ENCODE peak calls at places on chromosome 21, in seven cellular contexts. B is H1, D is K562, Z is SK-N-SH, X is HCT116, P is HepG2, S is GM12878. A is an unnamed sample. For H3K4me1 and H3K9me3, the result is how much of the 10 kb centered on the place peaks cover.

GRCh38 chr21:16713331-16714114 is 799.3 kb upstream of the CXADR start:
- DNase-seq in B (no peak), P (no peak), D (no peak), Z (no peak), X (no peak), S (no peak), A (no peak)

GRCh38 chr21:17746920-17747319 is 72.2 kb downstream of the C21orf91 start:
- DNase-seq in Z (no peak), B (no peak), D (no peak), X (no peak), P (no peak), S (no peak), A (no peak)

GRCh38 chr21:36854391-36854790 is 112.1 kb downstream of the HLCS start:
- DNase-seq in X (no peak), B (peak), P (peak), S (no peak), Z (peak), D (peak), A (peak)

GRCh38 chr21:15849161-15849560 is 119.4 kb downstream of the USP25 start:
- DNase-seq in B (no peak), Z (no peak), P (no peak), X (no peak), D (no peak), S (no peak), A (no peak)

GRCh38 chr21:38343691-38344090 is 86.9 kb downstream of the KCNJ15 start:
- DNase-seq in X (no peak), B (no peak), D (no peak), P (no peak), Z (no peak), S (no peak), A (no peak)

GRCh38 chr21:37257526-37257966 is 9.6 kb downstream of the VPS26C start:
- DNase-seq in X (no peak), P (peak), Z (peak), S (no peak), B (no peak), D (no peak), A (no peak)

GRCh38 chr21:25916226-25916625 is 181.5 kb downstream of the GABPA start:
- DNase-seq in B (no peak), X (no peak), P (no peak), Z (no peak), D (no peak), S (no peak), A (no peak)

GRCh38 chr21:28066051-28066450 is 926.6 kb downstream of the LTN1 start:
- DNase-seq in X (no peak), Z (no peak), S (no peak), B (no peak), D (no peak), P (no peak), A (no peak)

GRCh38 chr21:14691924-14692323 is 145.8 kb upstream of the SAMSN1 start:
- DNase-seq in B (no peak), P (no peak), X (no peak), S (no peak), Z (no peak), D (no peak), A (no peak)

GRCh38 chr21:22728091-22728490 is 1729.9 kb downstream of the NCAM2 start:
- DNase-seq in Z (no peak), X (no peak), P (no peak), D (no peak), B (no peak), S (no peak), A (peak)

GRCh38 chr21:26405735-26406361 is 167.2 kb downstream of the CYYR1 start:
- DNase-seq in S (no peak), X (no peak), D (no peak), P (no peak), B (no peak), Z (no peak), A (no peak)

GRCh38 chr21:25934771-25935224 is 200.0 kb downstream of the GABPA start:
- DNase-seq in D (no peak), X (no peak), Z (no peak), P (peak), B (no peak), S (no peak), A (no peak)

GRCh38 chr21:39144191-39144590 is 39.1 kb downstream of the PSMG1 start:
- DNase-seq in D (peak), Z (no peak), X (no peak), P (no peak), S (no peak), B (no peak), A (no peak)

GRCh38 chr21:43794857-43795256 is 5.5 kb downstream of the RRP1 start:
- DNase-seq in B (no peak), S (no peak), X (no peak), Z (no peak), P (no peak), D (no peak), A (no peak)

GRCh38 chr21:28111151-28111619 is 881.5 kb downstream of the LTN1 start:
- DNase-seq in Z (peak), X (no peak), B (no peak), D (no peak), P (no peak), S (no peak), A (no peak)

GRCh38 chr21:26169611-26170470 is 729 bp downstream of the APP start:
- DNase-seq in P (no peak), D (no peak), S (no peak), Z (peak), X (peak), B (peak), A (no peak)

GRCh38 chr21:35925497-35925896 is 134.8 kb downstream of the SETD4 start:
- DNase-seq in D (peak), X (no peak), P (peak), Z (no peak), S (no peak), B (no peak), A (no peak)

GRCh38 chr21:27192286-27192685 is 225.4 kb upstream of the ADAMTS5 start:
- DNase-seq in Z (no peak), P (no peak), D (no peak), X (no peak), S (no peak), B (no peak), A (no peak)

GRCh38 chr21:36718951-36719501 is 20.1 kb downstream of the SIM2 start:
- DNase-seq in D (no peak), S (no peak), B (no peak), Z (no peak), P (peak), X (peak), A (no peak)

GRCh38 chr21:31894441-31894840 is 21.6 kb downstream of the HUNK start:
- DNase-seq in B (no peak), X (no peak), Z (peak), D (no peak), P (no peak), S (no peak), A (no peak)
- H3K4me1 ChIP-seq in B (under half), X (under half), Z (under half), D (under half), P (half or more), S (under half), A (under half)

GRCh38 chr21:46581780-46582307 is 23.0 kb downstream of the S100B start:
- DNase-seq in P (peak), D (no peak), B (no peak), Z (no peak), X (no peak), S (no peak), A (no peak)

GRCh38 chr21:46585191-46585953 is 19.5 kb downstream of the S100B start:
- DNase-seq in Z (no peak), X (no peak), S (no peak), B (no peak), P (no peak), D (no peak), A (no peak)
- H3K9me3 ChIP-seq in Z (under half), X (under half), S (under half), B (under half), P (under half), D (under half), A (half or more)

DNA sequence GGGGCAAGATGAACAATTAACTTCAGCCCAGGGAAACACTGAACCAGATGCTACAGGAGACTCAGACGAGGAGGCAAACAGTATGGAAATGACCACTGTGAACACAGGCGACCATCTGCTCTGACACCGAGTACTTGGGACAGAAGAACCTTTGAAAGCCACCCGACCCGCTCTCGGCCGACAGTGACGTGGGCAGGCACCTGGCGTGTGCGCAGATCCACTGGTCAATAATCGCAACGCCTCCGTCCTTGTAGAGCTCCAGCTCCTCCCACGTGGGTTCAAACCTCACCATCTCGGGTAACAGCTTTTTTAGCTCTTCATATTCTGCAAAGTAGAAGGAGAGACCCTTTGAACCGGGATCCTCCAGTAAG is 20.3 kb downstream of the POFUT2 start:
- DNase-seq in S (no peak), D (no peak), P (no peak), B (no peak), Z (no peak), X (no peak), A (no peak)
- TF ChIP-seq YY1 in S (no peak), D (no peak), P (no peak), B (no peak), Z (no peak), X (no peak), A (no peak)

DNA sequence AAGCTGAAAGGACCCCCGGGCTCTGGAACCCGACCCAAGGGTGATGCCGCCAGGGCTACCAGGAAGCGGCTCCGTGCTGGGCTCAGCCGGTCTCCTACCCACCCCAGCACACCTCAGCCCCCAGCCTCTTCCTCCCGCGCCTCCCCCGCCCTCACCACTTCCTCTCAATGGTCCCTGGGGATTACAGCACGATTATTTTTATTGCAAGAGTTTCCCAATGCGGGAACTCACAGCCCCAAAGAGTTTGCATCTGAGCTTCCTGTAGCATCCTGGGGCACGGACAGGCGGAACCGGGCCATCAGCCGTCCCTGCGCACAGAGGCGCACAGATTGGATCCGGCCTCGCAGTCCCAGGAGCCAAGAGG is 8.7 kb upstream of the SLX9 start:
- DNase-seq in B (no peak), S (no peak), D (no peak), X (no peak), P (no peak), Z (peak), A (no peak)
- H3K4me1 ChIP-seq in B (under half), S (under half), D (under half), X (under half), P (half or more), Z (under half), A (under half)

DNA sequence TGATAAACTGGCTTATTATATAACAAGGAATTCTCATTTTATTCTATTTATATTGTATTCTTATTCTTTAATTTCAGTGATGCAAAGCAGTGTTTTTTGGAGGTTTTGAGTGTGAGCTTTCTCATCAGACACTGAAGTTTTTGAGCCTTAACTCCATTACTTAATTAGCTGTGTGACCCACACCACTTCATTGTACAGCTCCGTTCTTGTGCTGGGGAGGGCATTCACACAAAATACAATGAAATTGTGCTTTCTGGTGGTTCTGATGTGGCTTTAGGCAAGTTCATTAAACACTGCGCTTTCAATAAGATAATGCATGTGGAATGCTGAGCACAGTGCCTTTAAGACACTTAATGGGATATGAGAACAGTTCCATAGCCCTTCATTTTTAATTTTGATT is 102.7 kb upstream of the TPTE start:
- DNase-seq in S (no peak), B (no peak), X (no peak), P (no peak), D (no peak), Z (no peak), A (no peak)
- H3K9me3 ChIP-seq in S (under half), B (half or more), X (under half), P (half or more), D (under half), Z (under half), A (under half)

DNA sequence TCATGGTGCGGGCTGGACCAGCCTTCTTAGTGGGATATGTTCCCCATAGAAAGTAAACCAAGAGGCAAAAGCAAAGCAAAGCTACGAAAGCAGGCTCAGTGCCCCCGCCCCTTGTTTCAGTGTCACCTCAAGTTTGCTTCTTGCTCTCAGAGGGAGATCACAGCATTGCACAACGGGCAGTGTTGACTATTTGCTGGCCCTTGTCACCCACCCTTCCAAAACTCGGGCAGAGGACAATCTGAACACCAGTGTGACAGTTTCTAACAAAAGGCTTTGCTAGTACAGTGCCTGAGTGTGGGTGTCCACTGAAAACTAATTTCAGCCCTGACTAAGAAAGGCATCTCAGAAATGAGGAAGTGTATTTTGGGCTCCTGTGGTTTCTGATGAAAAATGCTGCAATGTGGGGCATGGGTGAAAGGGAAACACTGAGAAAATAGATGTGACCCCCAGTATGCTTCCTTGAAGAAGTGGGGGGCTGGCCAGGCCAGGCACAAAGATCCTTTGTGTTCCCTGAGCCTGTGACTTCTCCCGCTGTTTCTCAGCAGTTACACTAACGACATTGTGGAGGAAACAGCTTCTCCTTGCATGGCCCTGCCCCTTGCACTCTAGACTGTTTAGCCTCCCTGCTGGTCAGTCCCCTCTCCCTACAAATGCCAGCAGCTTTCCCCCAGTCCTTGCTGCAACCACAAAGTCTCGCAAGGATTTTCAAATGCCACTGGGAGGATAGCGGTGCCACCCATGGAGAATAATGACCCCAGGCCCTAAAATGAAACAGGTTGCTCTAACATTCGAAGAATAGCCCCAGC is 33.3 kb upstream of the KCNE1 start:
- DNase-seq in Z (no peak), X (peak), D (no peak), S (peak), B (no peak), P (peak), A (peak)
- TF ChIP-seq YY1 in Z (no peak), X (no peak), D (no peak), S (no peak), B (no peak), P (no peak), A (peak)

GRCh38 chr21:42316891-42317290 is 1.7 kb upstream of the TFF3 start:
- DNase-seq in Z (no peak), X (no peak), D (no peak), S (no peak), P (no peak), B (no peak), A (no peak)

GRCh38 chr21:42315296-42315891 is at the start of gene TFF3:
- DNase-seq in B (peak), X (no peak), P (peak), Z (no peak), D (no peak), S (no peak), A (no peak)

GRCh38 chr21:42312626-42313104 is 2.5 kb downstream of the TFF3 start:
- DNase-seq in D (no peak), X (no peak), Z (no peak), B (peak), S (no peak), P (no peak), A (no peak)

GRCh38 chr21:42313501-42313969 is 1.7 kb downstream of the TFF3 start:
- DNase-seq in S (no peak), Z (no peak), D (no peak), P (peak), B (peak), X (no peak), A (peak)

GRCh38 chr21:42314616-42315295 is 453 bp downstream of the TFF3 start:
- DNase-seq in X (no peak), D (no peak), B (peak), S (no peak), Z (no peak), P (peak), A (no peak)
- H3K4me1 ChIP-seq in X (under half), D (under half), B (under half), S (under half), Z (under half), P (half or more), A (half or more)

DNA sequence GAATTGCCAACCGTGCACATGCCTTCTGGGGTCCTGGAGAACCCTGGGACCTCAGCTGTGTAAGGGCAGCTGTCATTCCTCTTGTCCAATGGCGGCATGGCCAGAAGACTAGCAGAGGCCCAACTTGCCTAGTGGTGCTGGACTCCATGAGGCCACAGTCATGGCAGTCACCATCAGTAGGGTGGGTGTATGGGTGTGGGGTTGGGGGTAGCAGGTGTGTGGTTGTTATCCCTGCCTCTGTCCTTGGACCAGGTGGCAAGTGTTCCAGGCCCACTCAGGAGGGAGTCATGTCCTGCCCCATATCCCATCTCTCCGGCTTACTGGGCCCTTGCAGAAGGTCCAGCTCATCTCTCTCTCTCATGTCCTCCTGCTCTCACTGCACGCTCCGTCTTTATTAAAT is 1596.2 kb downstream of the MRPL39 start:
- DNase-seq in X (no peak), P (no peak), Z (no peak), B (no peak), S (no peak), D (no peak), A (no peak)
- H3K9me3 ChIP-seq in X (under half), P (half or more), Z (under half), B (under half), S (under half), D (under half), A (under half)

A was measured in NT2/D1.